ENCODE peak calls at places on chromosomes 5 and 9, in six cellular contexts. J is fibroblast of lung; W is left ventricle myocardium inferior; Q is tibial artery; X is CD8-positive, alpha-beta T cell; N is CD4-positive, CD25-positive, alpha-beta regulatory T cell. S is an unnamed sample. For H3K4me1, the result is how much of the 10 kb centered on the place peaks cover.

GRCh38 chr9:108662090-108662875 is 193.5 kb downstream of the ACTL7B start:
- DNase-seq in J (no peak), X (no peak), N (no peak), W (no peak), Q (no peak), S (no peak)

GRCh38 chr9:133732351-133733073 is 5.6 kb downstream of the SARDH start:
- DNase-seq in Q (peak), J (no peak), X (no peak), W (no peak), N (no peak), S (peak)

GRCh38 chr5:9284781-9285307 is 261.0 kb downstream of the SEMA5A start:
- DNase-seq in X (no peak), Q (no peak), N (no peak), J (no peak), W (no peak), S (no peak)

GRCh38 chr9:97638666-97639065 is 5.0 kb downstream of the NCBP1 start:
- DNase-seq in X (no peak), N (no peak), J (no peak), Q (no peak), W (no peak), S (no peak)

GRCh38 chr9:107874591-107875374 is 385.2 kb upstream of the KLF4 start:
- DNase-seq in X (no peak), W (no peak), N (no peak), J (no peak), Q (no peak), S (no peak)

GRCh38 chr5:178351950-178352349 is 119.3 kb upstream of the PHYKPL start:
- DNase-seq in W (no peak), N (no peak), X (no peak), Q (no peak), J (no peak), S (no peak)

GRCh38 chr5:32584651-32585050 is 706 bp upstream of the SUB1 start:
- DNase-seq in W (no peak), N (no peak), J (no peak), Q (no peak), X (no peak), S (no peak)

GRCh38 chr5:167934561-167934971 is 356.9 kb upstream of the WWC1 start:
- DNase-seq in J (peak), X (no peak), Q (peak), W (peak), N (no peak), S (peak)

GRCh38 chr5:139376364-139376763 is 6.7 kb downstream of the SLC23A1 start:
- DNase-seq in X (no peak), J (no peak), W (no peak), N (no peak), Q (no peak), S (no peak)

GRCh38 chr9:94553029-94553938 is 1.6 kb upstream of the PCAT7 start:
- DNase-seq in N (no peak), W (no peak), X (no peak), J (no peak), Q (no peak), S (no peak)
- H3K4me3 ChIP-seq in N (no peak), W (no peak), X (no peak), J (no peak), Q (no peak), S (no peak)

DNA sequence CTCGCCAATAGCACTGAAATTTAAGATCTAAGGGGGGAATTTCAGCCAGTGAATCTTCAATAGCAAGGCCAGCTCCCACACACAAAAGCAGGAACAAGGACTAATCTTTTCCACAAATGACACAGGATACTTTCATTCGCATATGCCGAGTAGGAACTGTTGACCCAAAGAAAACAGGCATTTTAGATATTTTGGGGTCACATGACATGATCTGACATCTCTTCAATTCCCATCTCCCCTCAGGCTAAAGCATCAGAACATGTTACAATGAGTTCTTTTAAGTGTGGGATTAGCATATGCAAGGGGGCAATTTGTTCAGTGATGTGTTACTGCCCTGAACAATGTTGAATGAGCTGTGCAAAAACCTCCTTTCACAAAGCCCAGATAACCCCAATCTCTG is 68.2 kb downstream of the TLE1 start:
- DNase-seq in N (no peak), W (no peak), Q (no peak), J (no peak), X (no peak), S (no peak)
- H3K27ac ChIP-seq in N (no peak), W (peak), Q (no peak), J (no peak), X (no peak), S (no peak)

DNA sequence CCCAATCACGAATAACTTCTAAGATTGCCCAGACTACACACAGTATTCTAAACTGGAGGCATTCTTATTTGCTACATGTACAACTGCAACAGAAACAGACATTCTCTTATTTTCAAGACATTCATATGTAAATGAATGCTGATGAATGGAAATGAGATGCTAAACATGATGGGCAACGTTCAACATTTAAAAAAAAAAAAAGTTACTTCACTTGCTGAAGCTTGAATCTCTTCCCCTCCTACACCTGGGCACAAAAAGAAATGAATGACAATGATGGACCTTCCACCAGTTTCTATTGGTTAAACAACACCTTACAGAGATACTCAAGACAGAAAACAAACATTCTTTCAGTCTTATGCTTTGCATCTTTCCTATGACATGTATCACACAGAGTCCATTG is 160.5 kb downstream of the BNC2 start:
- DNase-seq in Q (no peak), X (no peak), W (no peak), N (no peak), J (no peak), S (no peak)
- H3K4me1 ChIP-seq in Q (under half), X (under half), W (under half), N (under half), J (under half), S (under half)

GRCh38 chr5:175572922-175573321 is 84.9 kb upstream of the HRH2 start:
- DNase-seq in Q (no peak), N (no peak), J (peak), X (no peak), W (no peak), S (peak)
- H3K4me3 ChIP-seq in Q (no peak), N (no peak), J (no peak), X (no peak), W (no peak), S (no peak)

GRCh38 chr9:128206484-128206883 is 3.3 kb downstream of the DNM1 start:
- DNase-seq in X (no peak), Q (no peak), J (no peak), N (no peak), W (no peak), S (no peak)
- H3K27ac ChIP-seq in X (no peak), Q (no peak), J (no peak), N (no peak), W (no peak), S (no peak)

DNA sequence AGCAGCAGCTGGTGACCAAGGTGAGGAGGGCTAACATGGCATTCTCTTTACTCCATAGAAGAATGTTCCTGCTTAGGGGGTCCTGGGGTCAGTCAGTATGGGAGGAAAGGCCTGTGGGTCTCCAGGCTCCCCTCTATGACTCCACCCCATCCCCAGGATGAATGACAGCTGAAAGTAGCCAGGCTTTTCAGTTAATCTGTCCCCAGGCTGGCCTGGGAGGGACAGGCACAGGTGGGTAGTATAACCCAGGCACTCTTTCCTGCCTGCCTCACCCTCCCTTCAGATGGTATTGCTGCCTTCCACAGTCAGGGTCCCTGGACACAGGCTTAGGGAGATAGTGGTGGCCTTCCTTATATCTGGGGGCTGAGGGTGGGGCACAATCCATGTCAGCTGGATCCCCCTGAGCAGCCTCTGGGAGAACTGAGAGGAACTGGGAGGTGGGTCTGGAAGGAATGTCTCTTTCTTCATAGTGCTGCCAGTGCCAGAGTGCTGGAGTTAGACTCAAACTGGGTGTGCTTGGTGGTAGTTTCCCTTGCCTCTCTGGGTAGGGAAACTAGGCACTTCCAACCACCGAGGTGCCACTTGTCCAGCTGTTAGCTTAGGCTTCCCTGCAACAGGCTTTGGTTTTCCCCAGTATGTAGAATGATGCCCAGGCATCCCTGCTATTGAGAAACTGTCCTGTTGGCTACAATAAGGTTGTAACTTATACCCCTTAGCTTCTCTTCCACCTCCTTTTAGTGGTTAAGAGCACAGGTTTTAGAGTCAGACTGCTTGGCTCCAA is 27.8 kb downstream of the LARP1 start:
- DNase-seq in X (no peak), J (no peak), N (no peak), Q (no peak), W (no peak), S (no peak)
- H3K4me1 ChIP-seq in X (half or more), J (under half), N (half or more), Q (half or more), W (half or more), S (under half)

GRCh38 chr9:132164604-132165362 is 2.9 kb downstream of the NTNG2 start:
- DNase-seq in Q (no peak), W (no peak), X (no peak), N (no peak), J (no peak), S (no peak)

GRCh38 chr9:132163457-132163875 is 1.6 kb downstream of the NTNG2 start:
- DNase-seq in W (no peak), N (no peak), Q (no peak), J (peak), X (no peak), S (no peak)

GRCh38 chr9:132161743-132162187 is at the start of gene NTNG2:
- DNase-seq in N (no peak), X (no peak), J (no peak), Q (no peak), W (no peak), S (no peak)

GRCh38 chr9:132162764-132163456 is 1.1 kb downstream of the NTNG2 start:
- DNase-seq in J (no peak), X (no peak), N (no peak), Q (no peak), W (no peak), S (no peak)

GRCh38 chr9:132163876-132164603 is 2.2 kb downstream of the NTNG2 start:
- DNase-seq in J (no peak), N (no peak), W (no peak), X (no peak), Q (no peak), S (no peak)
- H3K4me3 ChIP-seq in J (no peak), N (no peak), W (peak), X (no peak), Q (peak), S (no peak)

S was measured in aorta.